ENCODE peak calls at places on chromosome 4, in nine cellular contexts. One of them, this sample, is unnamed. For H3K9me3, the result is how much of the 10 kb centered on the place peaks cover.

GRCh38 chr4:62948108-62948507 is 1461.1 kb downstream of the TECRL start:
- DNase-seq in ovary: no peak
- DNase-seq in IMR-90: no peak
- DNase-seq in cardiac muscle cell: no peak
- DNase-seq in esophagus muscularis mucosa: no peak
- DNase-seq in upper lobe of right lung: no peak
- DNase-seq in right cardiac atrium: no peak
- DNase-seq in left ventricle myocardium inferior: no peak
- DNase-seq in lung: no peak
- DNase-seq in this sample: no peak

GRCh38 chr4:138736362-138736761 is 279.2 kb upstream of the NOCT start:
- DNase-seq in right cardiac atrium: no peak
- DNase-seq in lung: no peak
- DNase-seq in left ventricle myocardium inferior: no peak
- DNase-seq in cardiac muscle cell: peak
- DNase-seq in esophagus muscularis mucosa: no peak
- DNase-seq in ovary: no peak
- DNase-seq in IMR-90: peak
- DNase-seq in upper lobe of right lung: no peak
- DNase-seq in this sample: no peak

GRCh38 chr4:148445903-148446261 is 3.7 kb upstream of the NR3C2 start:
- DNase-seq in upper lobe of right lung: no peak
- DNase-seq in ovary: peak
- DNase-seq in lung: no peak
- DNase-seq in cardiac muscle cell: no peak
- DNase-seq in esophagus muscularis mucosa: no peak
- DNase-seq in right cardiac atrium: no peak
- DNase-seq in left ventricle myocardium inferior: no peak
- DNase-seq in IMR-90: no peak
- DNase-seq in this sample: no peak

GRCh38 chr4:168797176-168797575 is 212.9 kb downstream of the CBR4 start:
- DNase-seq in ovary: no peak
- DNase-seq in lung: no peak
- DNase-seq in upper lobe of right lung: no peak
- DNase-seq in left ventricle myocardium inferior: no peak
- DNase-seq in right cardiac atrium: no peak
- DNase-seq in esophagus muscularis mucosa: no peak
- DNase-seq in IMR-90: peak
- DNase-seq in cardiac muscle cell: peak
- DNase-seq in this sample: no peak

GRCh38 chr4:135184715-135185114 is 983.1 kb upstream of the PABPC4L start:
- DNase-seq in left ventricle myocardium inferior: no peak
- DNase-seq in upper lobe of right lung: no peak
- DNase-seq in ovary: no peak
- DNase-seq in right cardiac atrium: no peak
- DNase-seq in cardiac muscle cell: no peak
- DNase-seq in esophagus muscularis mucosa: no peak
- DNase-seq in lung: no peak
- DNase-seq in IMR-90: no peak
- DNase-seq in this sample: no peak

GRCh38 chr4:152673489-152673888 is 6.3 kb downstream of the TMEM154 start:
- DNase-seq in cardiac muscle cell: no peak
- DNase-seq in IMR-90: no peak
- DNase-seq in right cardiac atrium: no peak
- DNase-seq in left ventricle myocardium inferior: no peak
- DNase-seq in upper lobe of right lung: no peak
- DNase-seq in ovary: no peak
- DNase-seq in lung: no peak
- DNase-seq in esophagus muscularis mucosa: no peak
- DNase-seq in this sample: no peak

GRCh38 chr4:41189076-41189475 is 25.3 kb downstream of the APBB2 start:
- DNase-seq in cardiac muscle cell: no peak
- DNase-seq in ovary: no peak
- DNase-seq in upper lobe of right lung: no peak
- DNase-seq in left ventricle myocardium inferior: no peak
- DNase-seq in IMR-90: peak
- DNase-seq in lung: no peak
- DNase-seq in esophagus muscularis mucosa: no peak
- DNase-seq in right cardiac atrium: no peak
- DNase-seq in this sample: no peak

GRCh38 chr4:48467891-48468290 is 15.3 kb upstream of the SLC10A4 start:
- DNase-seq in upper lobe of right lung: no peak
- DNase-seq in right cardiac atrium: no peak
- DNase-seq in esophagus muscularis mucosa: no peak
- DNase-seq in ovary: no peak
- DNase-seq in lung: no peak
- DNase-seq in IMR-90: no peak
- DNase-seq in left ventricle myocardium inferior: no peak
- DNase-seq in cardiac muscle cell: no peak
- DNase-seq in this sample: no peak

DNA sequence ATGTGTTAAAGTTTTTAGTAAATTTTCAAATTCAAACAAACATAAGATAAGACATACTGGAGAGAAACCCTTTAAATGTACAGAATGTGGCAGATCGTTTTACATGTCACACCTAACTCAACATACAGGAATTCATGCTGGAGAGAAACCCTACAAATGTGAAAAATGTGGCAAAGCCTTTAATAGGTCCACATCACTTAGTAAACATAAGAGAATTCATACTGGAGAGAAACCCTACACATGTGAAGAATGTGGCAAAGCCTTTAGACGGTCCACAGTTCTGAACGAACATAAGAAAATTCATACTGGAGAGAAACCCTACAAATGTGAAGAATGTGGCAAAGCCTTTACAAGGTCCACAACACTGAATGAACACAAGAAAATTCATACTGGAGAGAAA is 32.8 kb downstream of the ZNF595 start:
- DNase-seq in lung: no peak
- DNase-seq in right cardiac atrium: no peak
- DNase-seq in left ventricle myocardium inferior: no peak
- DNase-seq in esophagus muscularis mucosa: no peak
- DNase-seq in ovary: no peak
- DNase-seq in cardiac muscle cell: no peak
- DNase-seq in IMR-90: no peak
- DNase-seq in upper lobe of right lung: no peak
- DNase-seq in this sample: no peak
- H3K9me3 ChIP-seq in lung: half or more
- H3K9me3 ChIP-seq in right cardiac atrium: under half
- H3K9me3 ChIP-seq in left ventricle myocardium inferior: half or more
- H3K9me3 ChIP-seq in esophagus muscularis mucosa: half or more
- H3K9me3 ChIP-seq in ovary: under half
- H3K9me3 ChIP-seq in cardiac muscle cell: under half
- H3K9me3 ChIP-seq in IMR-90: half or more
- H3K9me3 ChIP-seq in upper lobe of right lung: half or more
- H3K9me3 ChIP-seq in this sample: half or more

GRCh38 chr4:71520850-71521249 is 182.0 kb downstream of the SLC4A4 start:
- DNase-seq in cardiac muscle cell: no peak
- DNase-seq in left ventricle myocardium inferior: no peak
- DNase-seq in right cardiac atrium: no peak
- DNase-seq in esophagus muscularis mucosa: no peak
- DNase-seq in lung: no peak
- DNase-seq in IMR-90: peak
- DNase-seq in upper lobe of right lung: no peak
- DNase-seq in ovary: no peak
- DNase-seq in this sample: no peak

GRCh38 chr4:71520308-71520707 is 181.5 kb downstream of the SLC4A4 start:
- DNase-seq in upper lobe of right lung: no peak
- DNase-seq in IMR-90: no peak
- DNase-seq in cardiac muscle cell: no peak
- DNase-seq in right cardiac atrium: no peak
- DNase-seq in left ventricle myocardium inferior: no peak
- DNase-seq in esophagus muscularis mucosa: no peak
- DNase-seq in lung: no peak
- DNase-seq in ovary: no peak
- DNase-seq in this sample: no peak

DNA sequence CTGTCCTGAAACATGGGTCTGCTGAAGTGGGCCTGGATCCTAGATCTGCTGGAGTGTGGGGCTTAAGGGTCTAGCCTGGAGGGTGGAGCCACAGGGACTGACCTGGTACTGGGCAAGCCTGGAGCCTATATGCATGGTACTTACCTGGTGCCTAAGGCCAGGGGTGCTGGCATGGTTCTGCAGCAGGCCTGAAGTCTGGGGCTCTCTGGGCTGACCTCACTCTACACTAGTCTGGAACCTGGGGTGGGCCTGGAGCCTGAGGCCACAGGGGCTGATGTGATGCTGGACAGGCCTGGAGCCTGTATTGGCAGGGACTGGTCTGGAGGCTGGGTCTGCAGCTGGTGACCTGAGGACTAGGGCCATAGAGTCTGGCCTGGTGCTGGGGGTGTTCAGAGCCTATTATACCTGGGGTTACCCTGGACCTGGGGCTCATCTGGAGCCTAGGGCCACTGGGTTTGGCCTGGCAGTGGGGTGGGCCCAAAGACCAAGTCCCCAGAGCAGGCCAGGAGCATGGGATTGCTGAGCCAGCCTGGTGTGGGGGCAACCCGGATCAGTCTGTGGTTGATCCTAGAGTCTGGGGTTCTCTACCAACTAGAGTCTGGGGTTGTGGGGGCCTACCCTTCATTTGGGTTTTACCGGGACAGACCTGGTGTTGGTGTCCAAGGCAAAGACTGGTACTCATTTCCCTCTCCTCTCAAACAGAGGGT is 179.6 kb downstream of the SLC4A4 start:
- DNase-seq in right cardiac atrium: no peak
- DNase-seq in lung: no peak
- DNase-seq in left ventricle myocardium inferior: no peak
- DNase-seq in IMR-90: no peak
- DNase-seq in upper lobe of right lung: peak
- DNase-seq in esophagus muscularis mucosa: no peak
- DNase-seq in ovary: no peak
- DNase-seq in cardiac muscle cell: no peak
- DNase-seq in this sample: no peak
- H3K9me3 ChIP-seq in right cardiac atrium: under half
- H3K9me3 ChIP-seq in lung: under half
- H3K9me3 ChIP-seq in left ventricle myocardium inferior: under half
- H3K9me3 ChIP-seq in IMR-90: under half
- H3K9me3 ChIP-seq in upper lobe of right lung: under half
- H3K9me3 ChIP-seq in esophagus muscularis mucosa: under half
- H3K9me3 ChIP-seq in ovary: under half
- H3K9me3 ChIP-seq in cardiac muscle cell: under half
- H3K9me3 ChIP-seq in this sample: under half

GRCh38 chr4:30413915-30414314 is 306.3 kb upstream of the PCDH7 start:
- DNase-seq in cardiac muscle cell: no peak
- DNase-seq in IMR-90: no peak
- DNase-seq in left ventricle myocardium inferior: no peak
- DNase-seq in lung: no peak
- DNase-seq in ovary: no peak
- DNase-seq in upper lobe of right lung: no peak
- DNase-seq in right cardiac atrium: no peak
- DNase-seq in esophagus muscularis mucosa: no peak
- DNase-seq in this sample: no peak
- H3K9me3 ChIP-seq in cardiac muscle cell: under half
- H3K9me3 ChIP-seq in IMR-90: under half
- H3K9me3 ChIP-seq in left ventricle myocardium inferior: half or more
- H3K9me3 ChIP-seq in lung: under half
- H3K9me3 ChIP-seq in ovary: under half
- H3K9me3 ChIP-seq in upper lobe of right lung: under half
- H3K9me3 ChIP-seq in right cardiac atrium: under half
- H3K9me3 ChIP-seq in esophagus muscularis mucosa: under half
- H3K9me3 ChIP-seq in this sample: under half

GRCh38 chr4:70196855-70197254 is 1.3 kb downstream of the ODAM start:
- DNase-seq in ovary: no peak
- DNase-seq in upper lobe of right lung: no peak
- DNase-seq in esophagus muscularis mucosa: no peak
- DNase-seq in IMR-90: no peak
- DNase-seq in lung: no peak
- DNase-seq in right cardiac atrium: no peak
- DNase-seq in cardiac muscle cell: no peak
- DNase-seq in left ventricle myocardium inferior: no peak
- DNase-seq in this sample: no peak
- H3K9me3 ChIP-seq in ovary: under half
- H3K9me3 ChIP-seq in upper lobe of right lung: under half
- H3K9me3 ChIP-seq in esophagus muscularis mucosa: under half
- H3K9me3 ChIP-seq in IMR-90: under half
- H3K9me3 ChIP-seq in lung: under half
- H3K9me3 ChIP-seq in right cardiac atrium: under half
- H3K9me3 ChIP-seq in cardiac muscle cell: under half
- H3K9me3 ChIP-seq in left ventricle myocardium inferior: under half
- H3K9me3 ChIP-seq in this sample: under half

DNA sequence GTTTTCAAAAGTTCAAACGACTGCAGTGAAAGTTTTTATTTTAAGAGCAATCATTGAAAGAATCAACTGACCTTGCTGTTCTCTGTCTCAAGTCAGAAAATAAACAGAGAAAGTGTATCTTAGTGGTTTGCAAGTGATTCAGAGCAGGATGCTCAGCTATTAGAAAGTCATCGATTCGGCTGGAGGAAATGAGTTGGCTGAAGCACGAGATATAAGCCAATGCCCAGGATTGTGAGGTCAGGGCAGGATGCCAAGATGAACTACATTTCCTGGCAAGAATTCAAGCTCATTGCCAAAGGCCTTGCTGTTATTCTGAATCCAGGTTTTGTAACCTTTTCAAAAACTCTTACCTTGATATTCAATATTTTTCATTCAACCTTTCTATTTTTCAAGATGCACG is 541.4 kb upstream of the BOD1L1 start:
- DNase-seq in right cardiac atrium: peak
- DNase-seq in esophagus muscularis mucosa: no peak
- DNase-seq in lung: peak
- DNase-seq in cardiac muscle cell: peak
- DNase-seq in upper lobe of right lung: no peak
- DNase-seq in left ventricle myocardium inferior: peak
- DNase-seq in IMR-90: peak
- DNase-seq in ovary: no peak
- DNase-seq in this sample: no peak
- H3K9me3 ChIP-seq in right cardiac atrium: under half
- H3K9me3 ChIP-seq in esophagus muscularis mucosa: under half
- H3K9me3 ChIP-seq in lung: under half
- H3K9me3 ChIP-seq in cardiac muscle cell: under half
- H3K9me3 ChIP-seq in upper lobe of right lung: under half
- H3K9me3 ChIP-seq in left ventricle myocardium inferior: under half
- H3K9me3 ChIP-seq in IMR-90: under half
- H3K9me3 ChIP-seq in ovary: under half
- H3K9me3 ChIP-seq in this sample: under half

GRCh38 chr4:271492-272103 is 33.7 kb downstream of the ZNF732 start:
- DNase-seq in cardiac muscle cell: no peak
- DNase-seq in esophagus muscularis mucosa: no peak
- DNase-seq in lung: no peak
- DNase-seq in upper lobe of right lung: no peak
- DNase-seq in IMR-90: no peak
- DNase-seq in right cardiac atrium: no peak
- DNase-seq in ovary: no peak
- DNase-seq in left ventricle myocardium inferior: no peak
- DNase-seq in this sample: no peak

GRCh38 chr4:273312-274017 is 31.8 kb downstream of the ZNF732 start:
- DNase-seq in esophagus muscularis mucosa: no peak
- DNase-seq in ovary: no peak
- DNase-seq in upper lobe of right lung: no peak
- DNase-seq in IMR-90: no peak
- DNase-seq in left ventricle myocardium inferior: no peak
- DNase-seq in cardiac muscle cell: no peak
- DNase-seq in right cardiac atrium: no peak
- DNase-seq in lung: no peak
- DNase-seq in this sample: no peak
- H3K9me3 ChIP-seq in esophagus muscularis mucosa: half or more
- H3K9me3 ChIP-seq in ovary: under half
- H3K9me3 ChIP-seq in upper lobe of right lung: half or more
- H3K9me3 ChIP-seq in IMR-90: under half
- H3K9me3 ChIP-seq in left ventricle myocardium inferior: half or more
- H3K9me3 ChIP-seq in cardiac muscle cell: under half
- H3K9me3 ChIP-seq in right cardiac atrium: under half
- H3K9me3 ChIP-seq in lung: under half
- H3K9me3 ChIP-seq in this sample: under half

GRCh38 chr4:189870835-189871234 is 69.8 kb upstream of the FRG1 start:
- DNase-seq in left ventricle myocardium inferior: no peak
- DNase-seq in ovary: no peak
- DNase-seq in esophagus muscularis mucosa: no peak
- DNase-seq in right cardiac atrium: no peak
- DNase-seq in lung: no peak
- DNase-seq in cardiac muscle cell: no peak
- DNase-seq in upper lobe of right lung: no peak
- DNase-seq in IMR-90: no peak
- DNase-seq in this sample: no peak
- H3K9me3 ChIP-seq in left ventricle myocardium inferior: under half
- H3K9me3 ChIP-seq in ovary: under half
- H3K9me3 ChIP-seq in esophagus muscularis mucosa: under half
- H3K9me3 ChIP-seq in right cardiac atrium: under half
- H3K9me3 ChIP-seq in lung: under half
- H3K9me3 ChIP-seq in cardiac muscle cell: under half
- H3K9me3 ChIP-seq in upper lobe of right lung: under half
- H3K9me3 ChIP-seq in IMR-90: under half
- H3K9me3 ChIP-seq in this sample: under half

This sample was measured in naive thymus-derived CD4-positive, alpha-beta T cell.